ENCODE peak calls at places on chromosomes 6 and 20, in six cellular contexts. J is choroid plexus epithelial cell, Z is natural killer cell, U is breast epithelium, R is GM12865, A is ovary. M is an unnamed sample.

GRCh38 chr6:25311251-25311910 is 32.2 kb downstream of the CARMIL1 start:
- DNase-seq in R (no peak), J (no peak), Z (no peak), A (no peak), U (no peak), M (no peak)

GRCh38 chr20:1440024-1440423 is 26.6 kb downstream of the NSFL1C start:
- DNase-seq in A (no peak), Z (no peak), J (peak), U (no peak), R (peak), M (no peak)

GRCh38 chr20:1687053-1687452 is 29.5 kb upstream of the SIRPG start:
- DNase-seq in R (no peak), Z (no peak), U (no peak), A (no peak), J (no peak), M (no peak)

GRCh38 chr6:79538481-79538971 is 1.3 kb upstream of the LCA5 start:
- DNase-seq in A (no peak), Z (no peak), U (no peak), R (no peak), J (peak), M (no peak)

GRCh38 chr6:85644374-85644762 is 1.7 kb upstream of the SYNCRIP start:
- DNase-seq in J (no peak), U (no peak), R (no peak), A (no peak), Z (no peak), M (no peak)

GRCh38 chr6:160461641-160462040 is 113.5 kb downstream of the SLC22A3 start:
- DNase-seq in Z (no peak), J (peak), U (no peak), A (no peak), R (no peak), M (no peak)

GRCh38 chr20:39829255-39829654 is 859.8 kb downstream of the MAFB start:
- DNase-seq in J (peak), A (no peak), Z (no peak), U (no peak), R (peak), M (no peak)

GRCh38 chr20:20712004-20712473 is 405 bp downstream of the RALGAPA2 start:
- DNase-seq in R (no peak), J (no peak), U (no peak), A (peak), Z (no peak), M (peak)

GRCh38 chr6:27532820-27533538 is 60.1 kb upstream of the ZNF184 start:
- DNase-seq in J (peak), A (no peak), R (no peak), U (no peak), Z (no peak), M (no peak)

GRCh38 chr6:118660218-118660569 is 8.8 kb upstream of the CEP85L start:
- DNase-seq in Z (no peak), A (peak), J (peak), R (no peak), U (no peak), M (peak)

GRCh38 chr20:43736588-43737091 is 9.8 kb upstream of the GTSF1L start:
- DNase-seq in U (no peak), J (peak), R (peak), Z (no peak), A (no peak), M (no peak)

GRCh38 chr20:14612389-14612788 is 275.0 kb upstream of the FLRT3 start:
- DNase-seq in Z (no peak), A (no peak), J (peak), R (no peak), U (no peak), M (no peak)

GRCh38 chr6:17881085-17881883 is 106.2 kb downstream of the KIF13A start:
- DNase-seq in A (no peak), Z (no peak), J (no peak), R (no peak), U (no peak), M (no peak)

GRCh38 chr6:137744877-137745276 is 122.2 kb upstream of the TNFAIP3 start:
- DNase-seq in A (no peak), J (no peak), U (no peak), R (peak), Z (no peak), M (no peak)

GRCh38 chr20:21101453-21102251 is 4.5 kb downstream of the LINC00237 start:
- DNase-seq in J (no peak), R (peak), A (no peak), U (no peak), Z (no peak), M (peak)

GRCh38 chr6:112563368-112563767 is 216.2 kb downstream of the RFPL4B start:
- DNase-seq in Z (no peak), R (no peak), A (no peak), J (peak), U (no peak), M (no peak)

GRCh38 chr6:132118144-132118543 is 167.0 kb upstream of the CCN2 start:
- DNase-seq in R (no peak), J (no peak), U (no peak), Z (no peak), A (no peak), M (no peak)

GRCh38 chr6:109202409-109203264 is 107.3 kb downstream of the CEP57L1 start:
- DNase-seq in J (no peak), Z (no peak), U (no peak), A (no peak), R (no peak), M (no peak)

GRCh38 chr6:17640477-17640917 is 40.4 kb downstream of the FAM8A1 start:
- DNase-seq in Z (no peak), J (peak), R (no peak), U (no peak), A (no peak), M (no peak)

GRCh38 chr6:158707826-158708225 is 58.0 kb downstream of the SYTL3 start:
- DNase-seq in U (no peak), A (no peak), Z (no peak), J (peak), R (peak), M (no peak)

GRCh38 chr6:119444642-119445557 is 95.3 kb upstream of the MAN1A1 start:
- DNase-seq in U (no peak), R (peak), A (no peak), Z (no peak), J (no peak), M (no peak)

GRCh38 chr20:54940471-54940870 is 465.1 kb downstream of the DOK5 start:
- DNase-seq in Z (no peak), R (no peak), U (no peak), A (no peak), J (no peak), M (no peak)

GRCh38 chr6:39338406-39338805 is 15.9 kb upstream of the KCNK16 start:
- DNase-seq in R (no peak), Z (no peak), U (no peak), J (no peak), A (no peak), M (no peak)

GRCh38 chr20:50628853-50629674 is 62.3 kb downstream of the RIPOR3 start:
- DNase-seq in J (no peak), A (no peak), Z (no peak), U (no peak), R (no peak), M (no peak)

GRCh38 chr20:50624351-50625016 is 66.9 kb downstream of the RIPOR3 start:
- DNase-seq in R (no peak), Z (no peak), U (peak), J (no peak), A (no peak), M (no peak)

GRCh38 chr20:50627747-50628146 is 63.6 kb downstream of the RIPOR3 start:
- DNase-seq in Z (no peak), U (no peak), R (no peak), A (no peak), J (no peak), M (no peak)

GRCh38 chr20:50628326-50628725 is 63.0 kb downstream of the RIPOR3 start:
- DNase-seq in R (no peak), U (no peak), Z (no peak), J (no peak), A (no peak), M (no peak)

DNA sequence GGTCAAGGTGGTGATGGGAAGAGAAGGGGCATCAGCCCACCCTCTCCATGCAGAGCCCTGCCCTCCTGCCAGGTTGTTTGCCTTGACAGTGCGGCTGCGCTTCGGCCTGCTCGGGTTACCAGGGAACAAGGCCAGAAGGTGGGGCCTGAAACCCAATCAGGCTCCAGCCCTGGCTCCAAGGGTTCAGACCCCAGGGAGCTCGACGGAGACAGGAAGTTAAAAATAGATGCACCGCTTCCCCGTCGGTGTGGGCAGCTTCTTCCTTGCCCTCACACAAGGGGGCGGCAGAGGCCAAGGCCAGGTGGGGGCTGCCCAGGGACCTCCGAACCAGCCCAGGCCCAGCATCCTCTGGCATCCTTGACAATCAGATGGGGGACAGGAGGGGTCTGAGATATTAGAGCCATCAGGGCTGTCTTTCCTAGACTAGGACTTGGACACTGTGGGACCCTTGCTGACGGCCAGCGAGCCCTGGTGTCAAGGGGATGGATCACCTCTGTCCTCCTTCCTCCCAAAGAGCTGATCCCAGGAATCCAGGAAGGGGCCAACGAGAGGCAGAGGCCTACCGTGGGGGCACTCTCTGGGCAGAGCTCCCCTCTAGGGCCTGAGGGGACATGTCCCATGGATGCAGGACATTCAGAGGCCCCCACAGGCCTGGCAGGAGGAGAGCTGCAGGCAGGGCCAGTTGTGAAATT is 65.2 kb downstream of the RIPOR3 start:
- DNase-seq in U (no peak), A (peak), J (peak), Z (no peak), R (peak), M (no peak)
- TF ChIP-seq CTCF in U (no peak), A (peak), J (peak), Z (no peak), R (peak), M (peak)

GRCh38 chr6:65771946-65772345 is 64.9 kb upstream of the EYS start:
- DNase-seq in A (no peak), J (no peak), U (no peak), Z (no peak), R (no peak), M (peak)
- TF ChIP-seq CTCF in A (no peak), J (no peak), U (no peak), Z (no peak), R (no peak), M (no peak)

GRCh38 chr6:21277601-21278043 is 315.9 kb upstream of the SOX4 start:
- DNase-seq in U (no peak), Z (no peak), J (no peak), A (no peak), R (no peak), M (no peak)

GRCh38 chr6:21279619-21280018 is 313.9 kb upstream of the SOX4 start:
- DNase-seq in R (no peak), Z (no peak), U (no peak), J (no peak), A (no peak), M (no peak)

GRCh38 chr6:21273451-21273850 is 320.1 kb upstream of the SOX4 start:
- DNase-seq in U (no peak), Z (no peak), J (no peak), A (no peak), R (no peak), M (no peak)

GRCh38 chr6:21281366-21281765 is 312.2 kb upstream of the SOX4 start:
- DNase-seq in J (no peak), R (no peak), U (no peak), A (no peak), Z (no peak), M (no peak)

DNA sequence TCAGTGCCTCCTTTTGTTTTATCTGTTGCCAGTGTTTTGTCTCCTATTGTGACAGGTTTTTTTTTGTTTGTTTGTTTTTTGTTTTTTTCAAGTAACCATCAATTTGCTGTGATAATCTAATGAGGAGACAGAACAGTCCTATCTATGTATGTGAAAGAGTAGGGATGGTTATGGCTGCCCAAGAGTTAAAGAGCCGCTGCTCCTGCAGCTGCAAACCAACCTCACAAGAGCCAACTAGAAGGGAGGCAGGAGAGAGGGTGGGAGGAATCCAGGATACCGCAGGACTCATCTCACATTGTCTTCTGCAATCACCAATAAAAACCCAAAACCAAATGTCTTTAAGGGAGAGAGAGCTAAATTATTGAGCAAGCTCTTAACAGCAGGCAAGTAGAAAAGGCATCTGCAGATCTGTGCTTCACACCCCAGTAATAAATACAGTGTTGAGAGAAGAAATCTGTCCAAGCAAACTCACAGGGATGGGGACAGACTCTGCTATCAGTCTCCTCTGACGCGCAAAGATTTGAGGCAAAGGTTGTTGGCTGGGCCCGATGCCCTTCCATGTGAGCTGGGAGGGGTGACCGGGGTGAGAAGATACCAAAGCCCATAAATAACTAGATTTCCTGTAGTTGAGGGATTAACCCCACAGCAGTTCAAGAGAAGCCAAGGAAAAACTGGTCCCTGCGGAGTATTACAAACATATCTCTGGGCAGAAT is 315.3 kb upstream of the SOX4 start:
- DNase-seq in A (peak), Z (no peak), U (no peak), J (no peak), R (no peak), M (no peak)
- TF ChIP-seq CTCF in A (no peak), Z (no peak), U (no peak), J (no peak), R (no peak), M (no peak)

GRCh38 chr6:8888468-8888867 is 453.1 kb upstream of the SLC35B3 start:
- DNase-seq in A (no peak), J (peak), Z (no peak), U (no peak), R (peak), M (no peak)
- TF ChIP-seq CTCF in A (no peak), J (peak), Z (no peak), U (no peak), R (peak), M (peak)

DNA sequence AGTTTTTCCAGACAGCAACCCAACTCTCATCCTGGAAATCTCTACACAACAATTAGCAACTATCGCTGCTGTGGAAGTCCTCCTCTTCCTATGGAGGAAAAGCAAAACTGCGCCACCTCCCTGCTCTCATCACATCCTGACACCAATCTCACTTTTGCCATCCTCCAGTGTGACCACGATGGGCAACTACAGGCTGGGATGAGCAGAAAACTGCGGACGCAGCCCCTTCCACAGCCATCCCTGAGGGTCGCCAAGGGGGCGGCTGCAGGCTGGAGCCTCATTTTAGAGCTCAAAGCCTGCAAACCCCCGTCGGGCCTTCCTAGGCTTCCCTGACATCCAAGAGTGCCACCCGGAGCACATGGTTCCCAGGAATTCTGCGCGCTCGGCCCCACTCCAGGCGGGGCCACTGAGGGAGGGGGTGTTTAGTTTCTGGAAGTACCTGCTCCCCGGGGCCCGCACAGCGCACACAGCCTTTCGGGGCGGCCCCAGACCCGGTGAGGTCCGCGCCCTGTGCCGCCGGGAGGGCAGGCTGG is 1.2 kb downstream of the TCFL5 start:
- DNase-seq in R (no peak), J (peak), U (peak), A (no peak), Z (no peak), M (no peak)
- TF ChIP-seq CTCF in R (no peak), J (peak), U (no peak), A (no peak), Z (no peak), M (no peak)